ENCODE peak calls at places on chromosomes 12 and 14, in five cellular contexts. One of them, this sample, is unnamed.
A peak's percentile ranks its signal among the peaks of the same experiment; 100 is the strongest.

GRCh38 chr12:82937151-82937550 is 250.4 kb downstream of the TMTC2 start:
- DNase-seq in IMR-90: no peak
- DNase-seq in H9: no peak
- DNase-seq in H1: no peak
- DNase-seq in neuronal stem cell: no peak
- DNase-seq in this sample: no peak

GRCh38 chr12:112987561-112987960 is 9.2 kb downstream of the OAS2 start:
- DNase-seq in neuronal stem cell: no peak
- DNase-seq in H1: no peak
- DNase-seq in IMR-90: no peak
- DNase-seq in H9: no peak
- DNase-seq in this sample: no peak

GRCh38 chr12:12696562-12697383 is 790 bp upstream of the GPR19 start:
- DNase-seq in IMR-90: peak; percentile 76
- DNase-seq in neuronal stem cell: peak; percentile 77
- DNase-seq in H1: no peak
- DNase-seq in H9: peak; percentile 89
- DNase-seq in this sample: peak; percentile 91

GRCh38 chr12:53255993-53256392 is 12.1 kb upstream of the ESPL1 start:
- DNase-seq in IMR-90: no peak
- DNase-seq in H9: no peak
- DNase-seq in neuronal stem cell: no peak
- DNase-seq in H1: no peak
- DNase-seq in this sample: no peak

GRCh38 chr14:76836029-76836630 is 9.9 kb downstream of the LRRC74A start:
- DNase-seq in IMR-90: no peak
- DNase-seq in neuronal stem cell: no peak
- DNase-seq in H9: no peak
- DNase-seq in H1: no peak
- DNase-seq in this sample: no peak

GRCh38 chr14:103739793-103740501 is 24.3 kb downstream of the ZFYVE21 start:
- DNase-seq in IMR-90: no peak
- DNase-seq in H9: no peak
- DNase-seq in H1: no peak
- DNase-seq in neuronal stem cell: no peak
- DNase-seq in this sample: no peak

GRCh38 chr14:90903101-90903500 is 86.9 kb upstream of the TTC7B start:
- DNase-seq in neuronal stem cell: peak; percentile 52
- DNase-seq in H9: no peak
- DNase-seq in H1: no peak
- DNase-seq in IMR-90: peak; percentile 53
- DNase-seq in this sample: peak; percentile 65

GRCh38 chr12:52036587-52037171 is 14.6 kb upstream of the NR4A1 start:
- DNase-seq in neuronal stem cell: no peak
- DNase-seq in H9: peak; percentile 78
- DNase-seq in IMR-90: peak; percentile 75
- DNase-seq in H1: no peak
- DNase-seq in this sample: peak; percentile 88

GRCh38 chr12:12439636-12440035 is 82.8 kb downstream of the BORCS5 start:
- DNase-seq in H9: no peak
- DNase-seq in H1: no peak
- DNase-seq in neuronal stem cell: no peak
- DNase-seq in IMR-90: peak; percentile 91
- DNase-seq in this sample: peak; percentile 41

GRCh38 chr12:130147875-130148596 is 14.2 kb upstream of the FZD10 start:
- DNase-seq in H1: no peak
- DNase-seq in IMR-90: no peak
- DNase-seq in neuronal stem cell: no peak
- DNase-seq in H9: no peak
- DNase-seq in this sample: no peak

GRCh38 chr12:64610092-64610659 is at the start of gene RASSF3:
- DNase-seq in neuronal stem cell: peak; percentile 74
- DNase-seq in IMR-90: peak; percentile 67
- DNase-seq in H1: no peak
- DNase-seq in H9: peak; percentile 90
- DNase-seq in this sample: peak; percentile 77

GRCh38 chr14:65015391-65015790 is 28.7 kb downstream of the FNTB start:
- DNase-seq in H1: no peak
- DNase-seq in H9: no peak
- DNase-seq in IMR-90: no peak
- DNase-seq in neuronal stem cell: no peak
- DNase-seq in this sample: no peak

GRCh38 chr14:54226558-54226957 is 170.2 kb upstream of the CDKN3 start:
- DNase-seq in IMR-90: no peak
- DNase-seq in H1: no peak
- DNase-seq in neuronal stem cell: no peak
- DNase-seq in H9: no peak
- DNase-seq in this sample: no peak

GRCh38 chr12:95380997-95381786 is 92.8 kb upstream of the METAP2 start:
- DNase-seq in H9: no peak
- DNase-seq in neuronal stem cell: no peak
- DNase-seq in H1: no peak
- DNase-seq in IMR-90: no peak
- DNase-seq in this sample: no peak

GRCh38 chr12:3668479-3669165 is 84.3 kb downstream of the CRACR2A start:
- DNase-seq in H1: no peak
- DNase-seq in neuronal stem cell: no peak
- DNase-seq in IMR-90: no peak
- DNase-seq in H9: no peak
- DNase-seq in this sample: no peak

GRCh38 chr12:128825845-128826244 is 2.1 kb upstream of the SLC15A4 start:
- DNase-seq in IMR-90: no peak
- DNase-seq in H9: no peak
- DNase-seq in H1: no peak
- DNase-seq in neuronal stem cell: no peak
- DNase-seq in this sample: no peak

GRCh38 chr12:124679533-124680371 is 112.3 kb upstream of the NCOR2 start:
- DNase-seq in H1: no peak
- DNase-seq in H9: no peak
- DNase-seq in neuronal stem cell: no peak
- DNase-seq in IMR-90: no peak
- DNase-seq in this sample: peak; percentile 58

GRCh38 chr12:114209852-114210251 is 196.1 kb downstream of the TBX5 start:
- DNase-seq in neuronal stem cell: no peak
- DNase-seq in H9: no peak
- DNase-seq in H1: no peak
- DNase-seq in IMR-90: no peak
- DNase-seq in this sample: no peak

GRCh38 chr12:96500686-96501085 is 11.3 kb downstream of the CFAP54 start:
- DNase-seq in H1: no peak
- DNase-seq in H9: no peak
- DNase-seq in neuronal stem cell: no peak
- DNase-seq in IMR-90: peak; percentile 40
- DNase-seq in this sample: no peak

GRCh38 chr12:91984571-91984970 is 161.1 kb downstream of the BTG1 start:
- DNase-seq in IMR-90: peak; percentile 86
- DNase-seq in H1: no peak
- DNase-seq in neuronal stem cell: no peak
- DNase-seq in H9: no peak
- DNase-seq in this sample: no peak

GRCh38 chr12:127145929-127146789 is 1120.8 kb upstream of the TMEM132C start:
- DNase-seq in IMR-90: peak; percentile 15
- DNase-seq in neuronal stem cell: no peak
- DNase-seq in H9: peak; percentile 60
- DNase-seq in H1: no peak
- DNase-seq in this sample: no peak

GRCh38 chr14:52188381-52188780 is 79.1 kb upstream of the PTGDR start:
- DNase-seq in H1: no peak
- DNase-seq in H9: no peak
- DNase-seq in neuronal stem cell: no peak
- DNase-seq in IMR-90: no peak
- DNase-seq in this sample: no peak

GRCh38 chr12:13654456-13654855 is 326.9 kb downstream of the GRIN2B start:
- DNase-seq in H9: no peak
- DNase-seq in neuronal stem cell: no peak
- DNase-seq in H1: no peak
- DNase-seq in IMR-90: no peak
- DNase-seq in this sample: no peak

GRCh38 chr12:45234134-45234865 is 18.4 kb downstream of the ANO6 start:
- DNase-seq in H9: peak; percentile 79
- DNase-seq in neuronal stem cell: peak; percentile 53
- DNase-seq in IMR-90: peak; percentile 98
- DNase-seq in H1: no peak
- DNase-seq in this sample: peak; percentile 98

GRCh38 chr12:66014818-66015217 is 115.7 kb downstream of the LLPH start:
- DNase-seq in neuronal stem cell: no peak
- DNase-seq in H9: no peak
- DNase-seq in H1: no peak
- DNase-seq in IMR-90: peak; percentile 71
- DNase-seq in this sample: peak; percentile 75

GRCh38 chr12:119512772-119513497 is 80.6 kb upstream of the TMEM233 start:
- DNase-seq in neuronal stem cell: peak; percentile 73
- DNase-seq in IMR-90: no peak
- DNase-seq in H1: no peak
- DNase-seq in H9: no peak
- DNase-seq in this sample: no peak

GRCh38 chr12:130764475-130765185 is 48.5 kb upstream of the RIMBP2 start:
- DNase-seq in IMR-90: peak; percentile 33
- DNase-seq in H9: no peak
- DNase-seq in H1: no peak
- DNase-seq in neuronal stem cell: no peak
- DNase-seq in this sample: peak; percentile 63

GRCh38 chr12:69570545-69571399 is 14.5 kb upstream of the CCT2 start:
- DNase-seq in H1: no peak
- DNase-seq in IMR-90: peak; percentile 69
- DNase-seq in neuronal stem cell: peak; percentile 39
- DNase-seq in H9: no peak
- DNase-seq in this sample: peak; percentile 74

GRCh38 chr14:54503476-54503875 is 6.2 kb upstream of the CGRRF1 start:
- DNase-seq in IMR-90: peak; percentile 47
- DNase-seq in H1: no peak
- DNase-seq in H9: no peak
- DNase-seq in neuronal stem cell: no peak
- DNase-seq in this sample: peak; percentile 72

GRCh38 chr12:41604830-41605229 is 416.7 kb downstream of the PDZRN4 start:
- DNase-seq in IMR-90: no peak
- DNase-seq in H1: no peak
- DNase-seq in neuronal stem cell: no peak
- DNase-seq in H9: no peak
- DNase-seq in this sample: peak; percentile 61

GRCh38 chr14:105050551-105050897 is 14.7 kb downstream of the GPR132 start:
- DNase-seq in IMR-90: peak; percentile 42
- DNase-seq in H9: no peak
- DNase-seq in H1: no peak
- DNase-seq in neuronal stem cell: no peak
- DNase-seq in this sample: peak; percentile 30

GRCh38 chr12:131959641-131960589 is 10.2 kb downstream of the EP400 start:
- DNase-seq in H9: no peak
- DNase-seq in IMR-90: no peak
- DNase-seq in neuronal stem cell: no peak
- DNase-seq in H1: no peak
- DNase-seq in this sample: no peak
- H3K14ac ChIP-seq in H9: no peak overlapping the region
- H3K14ac ChIP-seq in IMR-90: no peak overlapping the region
- H3K14ac ChIP-seq in neuronal stem cell: no peak overlapping the region
- H3K14ac ChIP-seq in H1: no peak overlapping the region
- H3K14ac ChIP-seq in this sample: no peak overlapping the region

DNA sequence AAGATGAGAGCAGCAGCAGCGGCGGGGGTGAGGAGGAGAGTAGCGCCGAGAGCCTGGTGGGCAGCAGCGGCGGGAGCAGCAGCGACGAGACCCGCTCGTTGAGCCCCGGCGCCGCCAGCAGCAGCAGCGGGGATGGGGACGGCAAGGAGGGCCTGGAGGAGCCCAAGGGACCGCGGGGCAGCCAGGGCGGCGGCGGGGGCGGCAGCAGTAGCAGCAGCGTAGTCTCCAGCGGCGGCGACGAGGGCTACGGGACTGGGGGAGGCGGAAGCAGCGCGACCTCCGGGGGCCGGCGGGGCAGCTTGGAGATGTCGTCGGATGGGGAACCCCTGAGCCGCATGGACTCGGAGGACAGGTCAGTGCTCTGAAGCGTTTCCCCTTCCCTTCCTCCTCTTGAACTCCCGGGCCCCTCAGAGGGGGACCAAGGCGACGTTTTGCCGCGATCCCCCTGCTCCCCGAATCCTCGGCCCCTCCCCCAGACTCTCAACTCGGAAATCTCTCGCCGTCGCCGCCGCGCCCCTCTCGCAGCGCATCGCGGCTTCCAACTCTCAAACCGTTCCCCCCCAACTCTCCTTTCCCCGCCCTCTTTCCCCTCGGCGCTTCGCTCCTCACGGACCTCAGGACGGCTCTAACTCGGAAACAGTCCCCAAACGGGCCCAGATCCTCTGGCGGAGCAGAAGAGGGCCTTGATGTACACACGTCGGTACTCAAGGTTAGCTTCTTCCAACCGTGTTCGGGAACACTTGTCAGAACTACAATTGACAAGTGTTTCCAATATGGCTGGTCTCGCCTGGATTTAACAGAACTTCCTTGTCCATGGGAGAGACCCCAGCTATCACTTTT is 947 bp downstream of the AEBP2 start:
- DNase-seq in IMR-90: peak; percentile 51
- DNase-seq in H1: no peak
- DNase-seq in H9: peak; percentile 61
- DNase-seq in neuronal stem cell: peak; percentile 44
- DNase-seq in this sample: peak; percentile 75
- H3K23ac ChIP-seq in IMR-90: peak overlapping the region; percentile 99
- H3K23ac ChIP-seq in H1: no peak overlapping the region
- H3K23ac ChIP-seq in H9: no peak overlapping the region
- H3K23ac ChIP-seq in neuronal stem cell: peak overlapping the region; percentile 99
- H3K23ac ChIP-seq in this sample: no peak overlapping the region

DNA sequence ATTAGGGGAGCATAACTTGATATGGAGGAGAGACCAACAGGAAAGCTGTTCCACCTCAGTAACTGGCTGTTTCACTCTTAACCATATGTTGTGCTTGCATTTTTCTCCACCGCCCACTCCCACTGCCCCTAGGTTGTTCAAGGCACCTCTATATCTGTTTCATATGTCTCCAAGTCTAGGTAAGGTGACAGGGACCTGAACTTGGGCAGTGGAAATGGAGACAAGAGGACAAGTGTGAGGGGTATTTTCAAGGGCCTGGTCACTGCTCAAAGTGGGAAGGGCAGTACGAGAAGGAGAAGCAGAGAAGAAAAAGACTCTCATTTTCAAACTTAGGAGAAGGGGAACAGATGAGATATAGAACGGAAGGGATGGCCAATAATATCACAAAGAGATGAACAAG is 3.1 kb downstream of the SLC38A1 start:
- DNase-seq in neuronal stem cell: no peak
- DNase-seq in H9: no peak
- DNase-seq in H1: no peak
- DNase-seq in IMR-90: no peak
- DNase-seq in this sample: no peak
- H3K14ac ChIP-seq in neuronal stem cell: no peak overlapping the region
- H3K14ac ChIP-seq in H9: no peak overlapping the region
- H3K14ac ChIP-seq in H1: no peak overlapping the region
- H3K14ac ChIP-seq in IMR-90: peak overlapping the region; percentile 61
- H3K14ac ChIP-seq in this sample: no peak overlapping the region

DNA sequence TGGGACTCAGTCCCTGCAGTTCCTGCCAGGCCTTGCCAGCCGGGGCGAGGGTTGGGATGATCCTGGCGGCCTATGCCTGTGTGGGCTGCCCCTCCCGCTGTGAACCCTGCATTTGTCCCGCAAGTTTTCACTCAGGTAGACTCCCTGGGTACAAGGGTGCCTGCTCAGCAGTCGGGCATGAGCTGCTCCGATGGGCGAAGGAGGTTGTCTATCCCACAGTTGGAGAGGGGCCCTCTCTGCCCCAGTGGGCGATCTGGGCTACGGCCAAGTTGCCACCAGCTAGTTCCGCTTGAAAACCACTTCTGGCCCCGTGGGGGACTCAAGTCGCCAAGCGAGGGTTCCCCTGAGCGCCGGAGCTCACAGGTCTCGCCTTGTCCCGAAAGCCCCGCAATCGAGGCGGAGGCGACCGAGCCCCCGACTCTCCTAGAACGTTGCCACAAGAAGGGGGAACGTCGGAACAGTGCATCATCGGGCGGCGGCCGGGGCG is 368 bp upstream of the TPI1 start:
- DNase-seq in neuronal stem cell: no peak
- DNase-seq in H9: no peak
- DNase-seq in IMR-90: no peak
- DNase-seq in H1: no peak
- DNase-seq in this sample: no peak
- H3K23ac ChIP-seq in neuronal stem cell: peak overlapping the region; percentile 83
- H3K23ac ChIP-seq in H9: no peak overlapping the region
- H3K23ac ChIP-seq in IMR-90: peak overlapping the region; percentile 73
- H3K23ac ChIP-seq in H1: no peak overlapping the region
- H3K23ac ChIP-seq in this sample: no peak overlapping the region